ENCODE peak calls at places on chromosomes 12 and 14, in seven cellular contexts. M is HFFc6, B is ovary, N is AG04450, G is cardiac fibroblast, E is lower lobe of right lung, I is GM12865. Y is an unnamed sample.

GRCh38 chr12:96434107-96434506 is 33.9 kb upstream of the CDK17 start:
- DNase-seq in M (peak), B (no peak), N (peak), G (peak), E (no peak), I (peak), Y (no peak)

GRCh38 chr14:33986804-33987203 is 35.9 kb upstream of the EGLN3 start:
- DNase-seq in M (peak), B (no peak), N (peak), G (peak), E (no peak), I (peak), Y (no peak)

GRCh38 chr12:122094735-122095561 is 16.4 kb downstream of the MLXIP start:
- DNase-seq in M (no peak), B (no peak), N (no peak), G (peak), E (no peak), I (no peak), Y (no peak)

GRCh38 chr12:10068634-10069033 is 30.2 kb downstream of the CLEC1A start:
- DNase-seq in M (no peak), B (no peak), N (no peak), G (no peak), E (no peak), I (no peak), Y (no peak)

GRCh38 chr12:51534216-51534615 is 56.8 kb upstream of the SCN8A start:
- DNase-seq in M (no peak), B (no peak), N (no peak), G (no peak), E (no peak), I (no peak), Y (no peak)

GRCh38 chr12:64669270-64669842 is 59.1 kb downstream of the RASSF3 start:
- DNase-seq in M (no peak), B (peak), N (no peak), G (no peak), E (peak), I (peak), Y (no peak)

GRCh38 chr14:79150226-79150625 is 980.1 kb downstream of the NRXN3 start:
- DNase-seq in M (no peak), B (no peak), N (no peak), G (no peak), E (no peak), I (no peak), Y (no peak)

GRCh38 chr14:89661392-89661791 is 244.4 kb upstream of the FOXN3 start:
- DNase-seq in M (no peak), B (no peak), N (no peak), G (no peak), E (no peak), I (no peak), Y (no peak)

GRCh38 chr12:56271031-56271430 is 4.3 kb downstream of the COQ10A start:
- DNase-seq in M (peak), B (no peak), N (no peak), G (peak), E (no peak), I (peak), Y (no peak)

GRCh38 chr12:67431436-67432049 is 162.4 kb downstream of the CAND1 start:
- DNase-seq in M (peak), B (no peak), N (no peak), G (peak), E (no peak), I (no peak), Y (no peak)

GRCh38 chr14:98548071-98548686 is 723.8 kb downstream of the BCL11B start:
- DNase-seq in M (no peak), B (no peak), N (no peak), G (no peak), E (no peak), I (peak), Y (no peak)

GRCh38 chr14:77212933-77213656 is 31.5 kb downstream of the TMEM63C start:
- DNase-seq in M (peak), B (no peak), N (no peak), G (peak), E (peak), I (peak), Y (no peak)

GRCh38 chr12:83473408-83474095 is 786.8 kb downstream of the TMTC2 start:
- DNase-seq in M (no peak), B (no peak), N (no peak), G (no peak), E (no peak), I (no peak), Y (no peak)

GRCh38 chr14:23360496-23360895 is 4.5 kb downstream of the EFS start:
- DNase-seq in M (no peak), B (no peak), N (no peak), G (no peak), E (no peak), I (no peak), Y (no peak)

GRCh38 chr14:23364164-23364571 is 804 bp downstream of the EFS start:
- DNase-seq in M (peak), B (no peak), N (no peak), G (no peak), E (no peak), I (no peak), Y (no peak)

GRCh38 chr14:23361763-23362162 is 3.2 kb downstream of the EFS start:
- DNase-seq in M (no peak), B (no peak), N (no peak), G (no peak), E (no peak), I (no peak), Y (no peak)

GRCh38 chr14:23361320-23361719 is 3.7 kb downstream of the EFS start:
- DNase-seq in M (peak), B (no peak), N (no peak), G (peak), E (no peak), I (peak), Y (no peak)

DNA sequence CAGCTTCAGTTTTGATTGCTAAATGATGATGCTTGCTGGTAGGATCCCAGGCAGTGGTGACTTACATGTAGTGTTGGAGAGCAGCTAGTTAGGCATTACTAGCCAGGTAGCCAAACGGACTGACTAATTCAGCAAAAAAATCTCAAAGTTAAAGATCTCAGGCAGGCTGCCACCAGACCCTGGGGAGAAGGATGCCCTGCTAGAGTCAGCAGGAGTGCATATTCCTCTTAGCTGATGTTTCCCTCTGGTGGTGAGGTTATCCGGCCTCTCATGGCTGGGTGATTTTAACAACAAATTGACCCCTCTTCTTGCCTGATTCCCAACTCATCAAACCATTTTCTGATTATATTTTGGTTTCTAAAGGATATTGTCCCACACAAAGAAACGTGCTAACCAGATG is 2.8 kb downstream of the EFS start:
- DNase-seq in M (no peak), B (no peak), N (no peak), G (no peak), E (no peak), I (no peak), Y (no peak)
- TF ChIP-seq CTCF in M (peak), B (no peak), N (peak), G (no peak), E (no peak), I (no peak), Y (peak)

DNA sequence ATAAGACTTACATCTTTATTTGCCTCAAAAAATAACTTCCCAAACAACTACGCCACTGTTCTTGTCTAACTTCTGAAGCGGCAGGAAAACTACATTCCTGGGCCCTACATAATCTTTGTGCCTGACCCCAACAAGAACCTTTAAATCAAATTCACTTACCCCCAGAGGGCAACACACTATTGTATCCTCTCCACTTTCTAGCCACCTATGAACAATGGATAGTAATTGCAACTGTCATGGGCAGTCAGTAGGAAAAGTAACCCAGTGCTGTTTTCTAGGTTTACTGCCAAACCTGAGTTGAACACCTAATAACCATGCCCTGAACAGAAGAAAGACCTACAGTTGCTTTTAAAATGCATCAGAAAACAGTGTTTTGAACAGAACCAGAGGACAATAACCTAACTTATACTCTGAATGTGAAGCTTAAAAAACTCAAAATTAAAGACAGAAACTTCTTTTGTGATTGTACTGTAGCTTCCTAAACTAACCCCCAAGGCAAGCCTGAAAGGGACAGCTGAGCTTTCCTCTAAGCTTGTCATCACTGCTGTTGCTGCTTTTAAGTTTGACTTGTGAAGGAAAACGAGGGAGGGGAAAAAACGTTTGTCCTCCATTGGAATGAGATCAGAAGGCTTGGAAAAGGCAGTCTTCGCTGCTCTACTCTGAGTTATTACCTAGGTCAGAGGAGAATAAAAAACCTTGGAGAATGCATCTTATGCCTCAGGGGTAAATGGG is 195.7 kb downstream of the SOX5 start:
- DNase-seq in M (no peak), B (no peak), N (no peak), G (no peak), E (no peak), I (no peak), Y (no peak)
- TF ChIP-seq CTCF in M (no peak), B (no peak), N (no peak), G (no peak), E (no peak), I (no peak), Y (no peak)

DNA sequence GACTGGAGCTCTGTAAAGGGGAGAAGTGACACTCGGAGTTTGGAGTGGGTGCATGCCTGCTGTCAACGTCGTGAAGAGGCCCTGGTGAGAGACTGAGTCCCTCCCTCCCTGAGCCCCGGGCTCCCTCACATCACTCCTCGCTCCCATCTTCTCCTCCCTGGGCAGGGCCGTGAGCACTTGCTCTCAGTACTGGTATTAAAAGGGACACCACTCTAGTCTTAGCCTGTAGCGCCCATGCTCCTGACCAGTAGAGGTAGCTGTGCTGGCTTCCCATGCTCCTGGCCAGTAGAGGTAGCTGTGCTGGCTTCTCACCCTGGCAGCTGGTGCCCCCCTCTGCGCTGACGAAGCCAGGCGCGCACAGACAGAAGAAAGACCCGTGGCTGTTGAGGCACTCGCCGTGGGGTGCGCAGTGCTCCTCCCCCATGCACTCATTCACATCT is 14.7 kb downstream of the ISCA2 start:
- DNase-seq in M (no peak), B (no peak), N (no peak), G (no peak), E (no peak), I (no peak), Y (no peak)
- TF ChIP-seq CTCF in M (peak), B (no peak), N (peak), G (peak), E (no peak), I (no peak), Y (peak)

DNA sequence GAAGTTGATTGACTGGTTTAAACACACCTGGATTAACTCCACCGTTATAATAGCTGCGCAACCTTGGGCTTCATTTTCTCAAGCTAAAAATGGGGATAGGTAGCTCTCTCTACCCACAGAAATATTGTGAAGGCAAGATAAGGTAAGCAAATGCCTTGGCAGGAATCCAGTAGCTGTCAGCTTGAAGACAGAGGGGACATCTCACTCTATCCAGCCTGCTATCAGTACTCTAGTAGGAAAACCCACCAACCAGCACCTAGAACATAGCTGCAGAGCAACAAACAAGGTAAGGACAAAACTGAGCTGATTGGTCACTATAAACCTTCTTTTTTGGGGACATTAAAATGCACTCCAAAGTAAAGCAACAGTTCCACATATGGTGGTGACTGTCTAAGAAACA is 7.7 kb downstream of the CSRP2 start:
- DNase-seq in M (no peak), B (no peak), N (no peak), G (no peak), E (no peak), I (no peak), Y (no peak)
- TF ChIP-seq CTCF in M (no peak), B (no peak), N (no peak), G (no peak), E (no peak), I (no peak), Y (no peak)

DNA sequence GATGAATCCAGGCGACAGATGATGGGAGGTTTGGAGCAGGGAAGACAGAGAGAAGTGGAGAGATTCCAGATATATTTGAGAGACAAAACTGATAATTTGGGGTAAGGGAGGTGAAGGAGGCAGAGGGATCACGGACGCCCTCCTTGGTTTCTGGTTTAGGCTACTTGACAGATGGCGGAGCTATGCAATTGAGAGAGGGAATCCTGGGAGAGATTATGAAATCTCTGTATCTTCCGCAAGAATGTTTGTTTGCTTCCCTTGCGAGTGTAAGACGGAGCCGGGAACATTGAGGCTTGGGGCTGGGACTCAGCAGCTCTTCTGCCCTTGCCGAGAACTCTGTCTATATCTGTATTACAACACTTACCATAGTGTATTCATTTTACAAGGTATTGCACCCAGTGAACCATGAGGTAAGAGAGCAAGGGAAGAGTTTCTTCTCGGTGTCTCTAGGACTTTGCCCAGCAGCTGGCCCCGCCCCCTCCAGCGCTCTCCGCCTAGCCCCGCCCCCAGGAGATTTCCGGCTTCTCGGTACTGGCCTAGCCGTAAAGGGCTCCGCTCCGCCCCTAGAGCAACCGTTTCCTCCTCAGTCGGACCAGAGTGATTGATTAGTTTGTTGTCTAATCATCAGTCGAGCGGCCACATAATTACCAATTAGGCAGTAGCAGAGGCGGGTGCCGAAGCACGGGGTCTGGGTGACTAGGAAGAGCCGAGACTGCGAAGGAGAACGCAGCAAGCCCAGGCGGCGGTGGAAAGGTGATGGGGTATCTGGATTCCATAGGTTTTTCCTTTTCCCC is at the start of gene PRR13:
- DNase-seq in M (peak), B (peak), N (peak), G (peak), E (peak), I (peak), Y (peak)
- TF ChIP-seq CTCF in M (no peak), B (no peak), N (no peak), G (no peak), E (no peak), I (no peak), Y (peak)